ENCODE peak calls at places on chromosomes 6 and 20, in nine cellular contexts. H is OCI-M1; B is CD8-positive, alpha-beta memory T cell; D is fibroblast of mammary gland; G is HL-60; Z is heart right ventricle; Q is pancreas; E is GM10248; A is CD4-positive, CD25-positive, alpha-beta regulatory T cell. X is an unnamed sample.

GRCh38 chr6:47621838-47622449 is 76.4 kb upstream of the ADGRF4 start:
- DNase-seq in H (no peak), B (no peak), D (no peak), G (no peak), Z (no peak), Q (no peak), E (no peak), A (no peak), X (no peak)

GRCh38 chr6:133466666-133467065 is 225.5 kb downstream of the EYA4 start:
- DNase-seq in H (peak; percentile 93), B (no peak), D (no peak), G (no peak), Z (no peak), Q (no peak), E (no peak), A (no peak), X (no peak)

GRCh38 chr6:133761706-133762105 is 127.2 kb upstream of the TCF21 start:
- DNase-seq in H (no peak), B (no peak), D (peak; percentile 75), G (no peak), Z (no peak), Q (no peak), E (no peak), A (no peak), X (no peak)

GRCh38 chr6:90397047-90397446 is 100.4 kb upstream of the BACH2 start:
- DNase-seq in H (no peak), B (no peak), D (no peak), G (no peak), Z (no peak), Q (no peak), E (no peak), A (no peak), X (no peak)

GRCh38 chr20:33282991-33283555 is at the start of gene BPIFB1:
- DNase-seq in H (no peak), B (no peak), D (no peak), G (no peak), Z (no peak), Q (no peak), E (no peak), A (no peak), X (no peak)

GRCh38 chr20:8291873-8292272 is 159.8 kb downstream of the PLCB1 start:
- DNase-seq in H (no peak), B (no peak), D (no peak), G (no peak), Z (no peak), Q (no peak), E (no peak), A (no peak), X (no peak)

GRCh38 chr6:3748208-3748701 is 3.3 kb downstream of the PXDC1 start:
- DNase-seq in H (peak; percentile 80), B (no peak), D (peak; percentile 93), G (peak; percentile 52), Z (peak; percentile 76), Q (peak; percentile 34), E (peak; percentile 66), A (no peak), X (no peak)

GRCh38 chr20:41004561-41005360 is 23.9 kb upstream of the TOP1 start:
- DNase-seq in H (no peak), B (no peak), D (peak; percentile 64), G (no peak), Z (no peak), Q (no peak), E (no peak), A (no peak), X (no peak)

GRCh38 chr6:7669742-7670141 is 56.2 kb upstream of the BMP6 start:
- DNase-seq in H (peak; percentile 80), B (no peak), D (no peak), G (no peak), Z (no peak), Q (no peak), E (no peak), A (no peak), X (no peak)

GRCh38 chr6:78611886-78612480 is 255.4 kb upstream of the IRAK1BP1 start:
- DNase-seq in H (peak; percentile 59), B (no peak), D (peak; percentile 34), G (no peak), Z (no peak), Q (no peak), E (no peak), A (no peak), X (no peak)

GRCh38 chr6:21461844-21462518 is 131.6 kb upstream of the SOX4 start:
- DNase-seq in H (no peak), B (no peak), D (no peak), G (peak; percentile 17), Z (no peak), Q (no peak), E (no peak), A (no peak), X (no peak)

X was measured in NCI-H1048.